ENCODE peak calls at places on chromosomes 5 and 9, in six cellular contexts. B is CD8-positive, alpha-beta T cell; M is cerebellar nuclear complex; Z is NCI-H1930; L is EL; D is activated naive CD4-positive, alpha-beta T cell treated with anti-CD3 and anti-CD28 coated beads for 36 hours. A is an unnamed sample.

GRCh38 chr5:29790281-29790680 is 1403.2 kb upstream of the CDH6 start:
- DNase-seq in B (no peak), Z (no peak), D (no peak), M (no peak), L (no peak), A (no peak)

GRCh38 chr9:134234001-134234660 is 69.8 kb upstream of the RNU6ATAC start:
- DNase-seq in Z (no peak), M (peak), B (no peak), D (no peak), L (no peak), A (no peak)

GRCh38 chr9:97510797-97511761 is 9.6 kb downstream of the TMOD1 start:
- DNase-seq in L (peak), Z (no peak), D (peak), M (no peak), B (no peak), A (peak)

GRCh38 chr9:90219548-90220118 is 423.0 kb downstream of the DIRAS2 start:
- DNase-seq in D (peak), Z (no peak), B (no peak), M (no peak), L (no peak), A (no peak)

GRCh38 chr9:99822596-99823391 is 1.1 kb downstream of the NR4A3 start:
- DNase-seq in D (peak), Z (peak), M (no peak), L (peak), B (peak), A (no peak)

GRCh38 chr5:60613826-60614225 is 86.1 kb downstream of the DEPDC1B start:
- DNase-seq in L (no peak), M (no peak), B (no peak), D (no peak), Z (no peak), A (peak)

GRCh38 chr9:126411225-126411947 is 84.8 kb downstream of the MVB12B start:
- DNase-seq in L (no peak), B (no peak), M (no peak), Z (no peak), D (peak), A (peak)

GRCh38 chr9:89661956-89662717 is 57.3 kb downstream of the GADD45G start:
- DNase-seq in L (peak), B (no peak), M (peak), D (no peak), Z (no peak), A (no peak)

GRCh38 chr5:112703866-112704820 is 33.5 kb upstream of the APC start:
- DNase-seq in M (no peak), L (peak), Z (no peak), B (no peak), D (no peak), A (no peak)

GRCh38 chr5:72821776-72822175 is 5.3 kb downstream of the TNPO1 start:
- DNase-seq in D (no peak), M (no peak), B (no peak), Z (no peak), L (no peak), A (no peak)

GRCh38 chr5:1059884-1060263 is 51.3 kb downstream of the NKD2 start:
- DNase-seq in D (no peak), Z (no peak), M (no peak), B (no peak), L (no peak), A (no peak)

GRCh38 chr9:82680179-82680935 is 382.6 kb downstream of the RASEF start:
- DNase-seq in D (no peak), Z (no peak), B (no peak), M (no peak), L (no peak), A (no peak)

GRCh38 chr5:80745490-80745889 is 90.7 kb upstream of the DHFR start:
- DNase-seq in L (peak), Z (no peak), B (no peak), M (no peak), D (no peak), A (no peak)

GRCh38 chr9:131096490-131097258 is at the start of gene AIF1L:
- DNase-seq in D (peak), Z (no peak), B (no peak), M (no peak), L (peak), A (no peak)

GRCh38 chr9:84397151-84397728 is 56.7 kb upstream of the SLC28A3 start:
- DNase-seq in Z (peak), D (peak), L (peak), B (peak), M (peak), A (peak)

GRCh38 chr9:34555002-34555348 is 32.2 kb upstream of the ENHO start:
- DNase-seq in L (no peak), B (no peak), M (no peak), D (no peak), Z (no peak), A (no peak)

GRCh38 chr5:45484781-45485180 is 211.4 kb downstream of the HCN1 start:
- DNase-seq in L (no peak), B (no peak), Z (no peak), M (peak), D (no peak), A (no peak)

GRCh38 chr9:23779220-23779619 is 46.8 kb downstream of the ELAVL2 start:
- DNase-seq in D (no peak), Z (no peak), M (no peak), L (no peak), B (no peak), A (no peak)

GRCh38 chr5:159519365-159519764 is 189.1 kb upstream of the IL12B start:
- DNase-seq in D (no peak), M (no peak), B (no peak), Z (no peak), L (no peak), A (no peak)

GRCh38 chr9:90290716-90291485 is 351.7 kb downstream of the DIRAS2 start:
- DNase-seq in B (no peak), D (no peak), Z (no peak), M (no peak), L (no peak), A (no peak)

A was measured in GM12864.